ENCODE peak calls at places on chromosomes 12 and 14, in ten cellular contexts. J is WERI-Rb-1; S is GM12891; L is cerebellar cortex; X is HFF-Myc; M is activated T-cell treated with anti-CD3 and anti-CD28 coated beads for 24 hours; F is A172; O is stimulated activated CD8-positive, alpha-beta memory T cell treated with anti-CD3 and anti-CD28 coated beads, Interleukin-15, amount 100 ng/mL, for 24 hours; R is mucosa of gallbladder; V is stimulated activated naive CD8-positive, alpha-beta T cell treated with anti-CD3 and anti-CD28 coated beads, Interleukin-15, Interleukin-2, amounts not matched to agents 100 U/mL and 50 U/mL, for 24 hours. E is an unnamed sample.

GRCh38 chr14:24332094-24332983 is 2.5 kb downstream of the ADCY4 start:
- DNase-seq in J (peak), S (peak), L (peak), X (no peak), M (peak), F (no peak), O (no peak), R (peak), V (peak), E (peak)

GRCh38 chr12:14283489-14284144 is 81.9 kb upstream of the ATF7IP start:
- DNase-seq in J (no peak), S (no peak), L (no peak), X (no peak), M (no peak), F (no peak), O (no peak), R (no peak), V (no peak), E (no peak)

GRCh38 chr12:94073441-94074051 is 74.8 kb upstream of the PLXNC1 start:
- DNase-seq in J (peak), S (no peak), L (peak), X (no peak), M (no peak), F (no peak), O (no peak), R (no peak), V (no peak), E (no peak)

GRCh38 chr14:91482278-91483023 is 27.7 kb downstream of the PPP4R3A start:
- DNase-seq in J (no peak), S (no peak), L (no peak), X (no peak), M (no peak), F (no peak), O (no peak), R (peak), V (no peak), E (no peak)

GRCh38 chr14:51327376-51327775 is 87.3 kb downstream of the TMX1 start:
- DNase-seq in J (no peak), S (no peak), L (no peak), X (no peak), M (no peak), F (peak), O (no peak), R (no peak), V (no peak), E (no peak)

GRCh38 chr12:9255837-9256236 is 47.6 kb upstream of the PZP start:
- DNase-seq in J (no peak), S (no peak), L (no peak), X (no peak), M (no peak), F (no peak), O (no peak), R (no peak), V (no peak), E (no peak)

GRCh38 chr12:8038659-8039114 is 6.2 kb downstream of the FOXJ2 start:
- DNase-seq in J (peak), S (no peak), L (peak), X (no peak), M (no peak), F (peak), O (no peak), R (peak), V (peak), E (peak)

GRCh38 chr12:120903382-120903817 is 758 bp downstream of the SPPL3 start:
- DNase-seq in J (peak), S (peak), L (peak), X (no peak), M (peak), F (peak), O (peak), R (peak), V (peak), E (peak)

GRCh38 chr12:18382486-18382885 is 121.2 kb downstream of the PIK3C2G start:
- DNase-seq in J (no peak), S (no peak), L (no peak), X (no peak), M (no peak), F (peak), O (no peak), R (no peak), V (no peak), E (no peak)